ENCODE peak calls at places on chromosomes 12 and 14, in ten cellular contexts. X, T, I, H, D, M, B, A, N and W are unnamed samples.

GRCh38 chr14:104688755-104689619 is at the start of gene INF2:
- DNase-seq in X (peak), T (peak), I (peak), H (peak), D (peak), M (peak), B (peak), A (peak), N (peak), W (no peak)

GRCh38 chr12:25926536-25926935 is 31.9 kb upstream of the RASSF8 start:
- DNase-seq in X (no peak), T (no peak), I (no peak), H (no peak), D (no peak), M (no peak), B (no peak), A (no peak), N (no peak), W (no peak)

GRCh38 chr12:57604454-57605307 is at the start of gene DTX3:
- DNase-seq in X (no peak), T (no peak), I (peak), H (no peak), D (peak), M (peak), B (peak), A (peak), N (peak), W (no peak)

GRCh38 chr14:65361920-65362319 is 50.6 kb upstream of the FUT8 start:
- DNase-seq in X (no peak), T (no peak), I (peak), H (no peak), D (no peak), M (peak), B (peak), A (no peak), N (peak), W (no peak)

GRCh38 chr14:81235096-81235495 is 14.3 kb upstream of the GTF2A1 start:
- DNase-seq in X (no peak), T (no peak), I (no peak), H (no peak), D (no peak), M (no peak), B (no peak), A (no peak), N (no peak), W (no peak)

GRCh38 chr12:62530596-62530995 is 64.0 kb downstream of the MON2 start:
- DNase-seq in X (no peak), T (no peak), I (peak), H (no peak), D (no peak), M (peak), B (peak), A (no peak), N (peak), W (no peak)

GRCh38 chr14:66104486-66104885 is 381.7 kb upstream of the CCDC196 start:
- DNase-seq in X (no peak), T (no peak), I (no peak), H (no peak), D (no peak), M (no peak), B (no peak), A (no peak), N (no peak), W (no peak)

GRCh38 chr14:20468773-20469241 is 399 bp upstream of the PNP start:
- DNase-seq in X (no peak), T (peak), I (no peak), H (peak), D (peak), M (no peak), B (no peak), A (peak), N (no peak), W (no peak)

GRCh38 chr14:42550282-42550681 is 943.6 kb downstream of the LRFN5 start:
- DNase-seq in X (no peak), T (no peak), I (no peak), H (no peak), D (no peak), M (no peak), B (no peak), A (no peak), N (no peak), W (no peak)

GRCh38 chr12:46764005-46764404 is 61.8 kb downstream of the SLC38A4 start:
- DNase-seq in X (no peak), T (no peak), I (no peak), H (no peak), D (no peak), M (no peak), B (no peak), A (no peak), N (no peak), W (no peak)

GRCh38 chr14:76773188-76773885 is 12.1 kb downstream of the VASH1 start:
- DNase-seq in X (no peak), T (peak), I (peak), H (peak), D (peak), M (peak), B (peak), A (peak), N (peak), W (no peak)

GRCh38 chr12:45713108-45713507 is 16.4 kb upstream of the ARID2 start:
- DNase-seq in X (no peak), T (no peak), I (peak), H (no peak), D (no peak), M (peak), B (peak), A (no peak), N (peak), W (no peak)

GRCh38 chr14:100295376-100296105 is 10.7 kb downstream of the SLC25A29 start:
- DNase-seq in X (no peak), T (peak), I (no peak), H (peak), D (peak), M (no peak), B (no peak), A (no peak), N (no peak), W (no peak)

GRCh38 chr14:85587152-85587697 is 57.3 kb downstream of the FLRT2 start:
- DNase-seq in X (no peak), T (no peak), I (peak), H (no peak), D (no peak), M (peak), B (peak), A (no peak), N (peak), W (peak)

GRCh38 chr12:30178948-30179347 is 395.2 kb upstream of the TMTC1 start:
- DNase-seq in X (no peak), T (no peak), I (no peak), H (no peak), D (no peak), M (no peak), B (no peak), A (no peak), N (no peak), W (no peak)

GRCh38 chr12:103901518-103902173 is 28.6 kb upstream of the HSP90B1 start:
- DNase-seq in X (no peak), T (no peak), I (no peak), H (no peak), D (no peak), M (no peak), B (no peak), A (no peak), N (no peak), W (no peak)

GRCh38 chr14:50039734-50040400 is 76.5 kb downstream of the VCPKMT start:
- DNase-seq in X (no peak), T (peak), I (peak), H (peak), D (no peak), M (peak), B (peak), A (no peak), N (no peak), W (no peak)

GRCh38 chr12:95699579-95699978 is 91.0 kb downstream of the NTN4 start:
- DNase-seq in X (no peak), T (no peak), I (no peak), H (no peak), D (no peak), M (no peak), B (no peak), A (no peak), N (no peak), W (no peak)

GRCh38 chr14:46985529-46986137 is 334.1 kb upstream of the RPL10L start:
- DNase-seq in X (no peak), T (no peak), I (no peak), H (no peak), D (no peak), M (peak), B (no peak), A (no peak), N (no peak), W (no peak)

DNA sequence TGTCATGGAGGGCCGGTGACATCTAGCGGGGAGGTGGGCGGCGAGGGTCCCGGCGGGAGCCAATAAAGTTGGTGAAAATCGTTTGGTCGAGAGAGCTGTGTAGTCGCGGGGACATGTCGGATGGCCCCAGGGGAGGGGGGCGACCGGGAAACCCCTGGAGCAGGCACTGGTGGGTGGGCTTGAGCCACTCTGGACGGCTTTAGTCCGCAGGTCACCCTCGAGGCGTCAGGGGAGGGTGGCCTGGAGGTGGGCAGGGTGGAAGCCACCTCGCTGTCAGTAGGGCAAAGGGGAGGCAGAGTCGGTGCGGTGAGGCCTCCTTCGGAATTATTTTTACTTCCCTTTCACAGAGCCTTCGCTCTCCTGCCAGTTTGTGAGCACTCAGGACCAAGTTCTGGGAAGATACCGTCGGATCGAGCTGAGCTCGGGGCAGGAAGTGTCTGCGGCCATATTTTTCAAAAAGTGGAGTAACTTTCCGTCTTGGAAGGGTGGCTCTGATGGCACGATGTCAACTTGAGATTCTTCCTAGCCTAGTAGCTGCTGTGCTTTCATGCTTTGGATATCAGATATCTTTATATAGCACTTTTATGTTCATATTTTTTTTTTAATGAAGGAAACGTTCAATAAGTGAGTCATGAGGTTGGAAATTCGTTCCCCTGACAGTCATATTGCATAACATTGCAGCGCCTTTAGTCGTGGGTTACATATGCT is 28.2 kb downstream of the WBP11 start:
- DNase-seq in X (no peak), T (peak), I (peak), H (peak), D (peak), M (peak), B (peak), A (peak), N (peak), W (no peak)
- H3K4me3 ChIP-seq in X (peak), T (peak), I (peak), H (peak), D (peak), M (peak), B (peak), A (peak), N (peak), W (peak)

DNA sequence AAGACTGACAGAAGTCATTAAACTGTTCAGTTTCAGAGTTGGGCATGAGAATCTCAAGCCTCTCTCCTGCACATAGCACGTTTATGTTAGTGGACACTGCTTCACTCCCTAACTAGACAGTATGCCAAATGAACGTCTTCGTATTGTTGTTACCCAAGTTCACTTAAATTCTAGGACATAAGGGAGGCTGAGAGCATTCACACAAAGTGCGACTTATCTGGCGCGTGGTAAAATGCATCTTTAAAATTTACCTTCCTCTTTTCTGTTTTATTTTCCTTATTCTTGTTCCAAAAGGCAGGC is 166.3 kb downstream of the AKAP6 start:
- DNase-seq in X (no peak), T (no peak), I (no peak), H (no peak), D (no peak), M (no peak), B (no peak), A (no peak), N (no peak), W (no peak)
- H3K4me3 ChIP-seq in X (no peak), T (no peak), I (no peak), H (no peak), D (no peak), M (no peak), B (no peak), A (no peak), N (no peak), W (no peak)

GRCh38 chr14:73773441-73774243 is 59.5 kb upstream of the PNMA1 start:
- DNase-seq in X (no peak), T (peak), I (no peak), H (no peak), D (peak), M (no peak), B (no peak), A (no peak), N (no peak), W (no peak)

GRCh38 chr14:73774671-73775070 is 60.5 kb upstream of the PNMA1 start:
- DNase-seq in X (no peak), T (peak), I (no peak), H (no peak), D (peak), M (no peak), B (no peak), A (no peak), N (no peak), W (no peak)

GRCh38 chr14:73770977-73771847 is 57.0 kb upstream of the PNMA1 start:
- DNase-seq in X (no peak), T (peak), I (no peak), H (no peak), D (peak), M (no peak), B (no peak), A (no peak), N (no peak), W (no peak)

GRCh38 chr14:73774244-73774575 is 60.0 kb upstream of the PNMA1 start:
- DNase-seq in X (no peak), T (peak), I (no peak), H (no peak), D (peak), M (no peak), B (no peak), A (no peak), N (no peak), W (no peak)

GRCh38 chr14:73771848-73772705 is 57.9 kb upstream of the PNMA1 start:
- DNase-seq in X (no peak), T (peak), I (peak), H (peak), D (peak), M (peak), B (peak), A (peak), N (peak), W (no peak)
- H3K4me3 ChIP-seq in X (no peak), T (no peak), I (no peak), H (no peak), D (no peak), M (no peak), B (no peak), A (no peak), N (no peak), W (no peak)

GRCh38 chr14:101796479-101796878 is 35.0 kb downstream of the PPP2R5C start:
- DNase-seq in X (no peak), T (no peak), I (no peak), H (no peak), D (no peak), M (no peak), B (no peak), A (no peak), N (no peak), W (no peak)

GRCh38 chr14:101789222-101789621 is 27.7 kb downstream of the PPP2R5C start:
- DNase-seq in X (no peak), T (no peak), I (no peak), H (no peak), D (no peak), M (no peak), B (no peak), A (no peak), N (no peak), W (no peak)

GRCh38 chr14:101790232-101790631 is 28.7 kb downstream of the PPP2R5C start:
- DNase-seq in X (no peak), T (no peak), I (no peak), H (no peak), D (no peak), M (no peak), B (no peak), A (no peak), N (no peak), W (no peak)

GRCh38 chr14:101788016-101788695 is 26.6 kb downstream of the PPP2R5C start:
- DNase-seq in X (no peak), T (no peak), I (no peak), H (no peak), D (no peak), M (no peak), B (no peak), A (no peak), N (no peak), W (no peak)

GRCh38 chr14:101791919-101792572 is 30.5 kb downstream of the PPP2R5C start:
- DNase-seq in X (no peak), T (no peak), I (peak), H (no peak), D (no peak), M (peak), B (peak), A (no peak), N (peak), W (peak)
- H3K4me3 ChIP-seq in X (no peak), T (peak), I (peak), H (peak), D (no peak), M (peak), B (peak), A (no peak), N (peak), W (peak)

GRCh38 chr14:68785817-68786490 is 6.9 kb downstream of the ZFP36L1 start:
- DNase-seq in X (no peak), T (no peak), I (peak), H (no peak), D (peak), M (peak), B (peak), A (peak), N (peak), W (no peak)

GRCh38 chr14:68789002-68789797 is 3.7 kb downstream of the ZFP36L1 start:
- DNase-seq in X (no peak), T (peak), I (peak), H (peak), D (peak), M (peak), B (peak), A (peak), N (peak), W (no peak)

GRCh38 chr14:68786491-68787234 is 6.2 kb downstream of the ZFP36L1 start:
- DNase-seq in X (no peak), T (no peak), I (peak), H (no peak), D (peak), M (peak), B (peak), A (peak), N (peak), W (no peak)

GRCh38 chr14:68788275-68789001 is 4.4 kb downstream of the ZFP36L1 start:
- DNase-seq in X (no peak), T (no peak), I (peak), H (no peak), D (no peak), M (no peak), B (peak), A (no peak), N (peak), W (no peak)

DNA sequence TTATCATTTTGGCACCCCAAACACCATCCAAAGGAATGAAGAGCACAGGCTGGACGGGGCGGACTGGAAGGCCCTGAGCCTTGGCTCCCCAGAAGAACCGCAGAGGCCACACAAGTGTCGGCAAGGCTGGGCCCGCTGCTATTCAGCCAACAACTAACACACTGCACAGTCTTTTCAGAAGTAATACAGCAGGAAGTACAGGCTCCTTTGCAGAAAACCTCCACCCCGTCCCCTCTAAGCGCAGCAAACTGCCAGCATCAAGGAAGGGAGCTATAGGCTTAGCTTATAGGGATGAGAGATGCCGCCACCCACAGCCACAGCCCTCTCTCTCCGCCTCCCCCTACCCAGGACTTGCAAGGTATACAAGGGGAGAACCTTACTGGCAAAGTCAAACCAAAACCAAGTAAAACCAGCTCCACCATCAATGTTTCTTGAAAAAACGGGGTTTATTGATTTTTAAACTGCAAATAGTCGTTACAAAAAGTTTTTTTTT is 5.6 kb downstream of the ZFP36L1 start:
- DNase-seq in X (no peak), T (no peak), I (no peak), H (no peak), D (peak), M (peak), B (peak), A (peak), N (no peak), W (no peak)
- H3K4me3 ChIP-seq in X (no peak), T (peak), I (peak), H (peak), D (peak), M (no peak), B (no peak), A (no peak), N (peak), W (no peak)

GRCh38 chr12:80443974-80444666 is at the start of gene PTPRQ:
- DNase-seq in X (no peak), T (no peak), I (peak), H (no peak), D (no peak), M (peak), B (no peak), A (no peak), N (peak), W (no peak)
- H3K4me3 ChIP-seq in X (no peak), T (no peak), I (no peak), H (peak), D (no peak), M (peak), B (no peak), A (no peak), N (peak), W (no peak)

DNA sequence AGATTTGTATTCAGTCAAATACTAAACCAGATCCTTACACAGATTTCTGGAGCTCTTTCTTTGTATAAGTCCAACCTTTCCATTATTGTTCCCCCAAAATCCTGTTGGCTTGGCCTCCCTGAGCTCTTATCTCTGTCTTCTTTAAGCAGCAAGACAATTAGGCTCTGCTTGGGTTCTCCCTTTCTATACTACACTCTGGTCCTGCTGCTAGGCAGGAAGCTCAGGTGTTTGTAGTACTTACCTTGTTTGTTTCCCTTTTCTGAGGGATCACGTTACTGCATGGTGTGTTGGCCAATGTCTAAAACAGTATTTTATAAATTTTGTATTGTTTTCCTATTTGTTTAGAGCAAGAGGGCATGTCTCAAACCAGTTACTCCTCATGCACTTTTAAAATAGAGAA is 192.9 kb downstream of the PRKD1 start:
- DNase-seq in X (no peak), T (no peak), I (no peak), H (no peak), D (no peak), M (no peak), B (no peak), A (no peak), N (no peak), W (no peak)
- H3K4me3 ChIP-seq in X (no peak), T (no peak), I (no peak), H (no peak), D (no peak), M (no peak), B (no peak), A (no peak), N (no peak), W (no peak)